ENCODE peak calls at places on chromosomes 11 and 22, in five cellular contexts. U is SK-N-SH, S is neural progenitor cell, X is endodermal cell, D is GM06990. Q is an unnamed sample.
A peak's percentile ranks its signal among the peaks of the same experiment; 100 is the strongest.

GRCh38 chr11:40537734-40538133 is 921.7 kb downstream of the LRRC4C start:
- DNase-seq in U (no peak), S (no peak), X (no peak), D (no peak), Q (no peak)

GRCh38 chr11:61691378-61692156 is 11.4 kb downstream of the DAGLA start:
- DNase-seq in U (no peak), S (peak; percentile 52), X (peak; percentile 67), D (no peak), Q (no peak)

GRCh38 chr22:20967697-20968201 is 694 bp downstream of the AIFM3 start:
- DNase-seq in U (peak; percentile 47), S (peak; percentile 74), X (peak; percentile 75), D (no peak), Q (peak; percentile 63)

GRCh38 chr11:94583885-94584500 is 16.8 kb downstream of the PIWIL4 start:
- DNase-seq in U (no peak), S (no peak), X (no peak), D (peak; percentile 33), Q (no peak)

GRCh38 chr11:77819921-77820564 is 479 bp downstream of the RSF1 start:
- DNase-seq in U (peak; percentile 68), S (peak; percentile 80), X (peak; percentile 92), D (no peak), Q (peak; percentile 64)

GRCh38 chr11:19766206-19766605 is 53.6 kb downstream of the NAV2 start:
- DNase-seq in U (no peak), S (peak; percentile 52), X (no peak), D (no peak), Q (no peak)

GRCh38 chr11:111627591-111627990 is 25.3 kb downstream of the SIK2 start:
- DNase-seq in U (no peak), S (no peak), X (no peak), D (no peak), Q (no peak)

GRCh38 chr11:8728566-8728965 is 46.0 kb downstream of the RPL27A start:
- DNase-seq in U (no peak), S (no peak), X (no peak), D (no peak), Q (no peak)

GRCh38 chr11:24253237-24253760 is 243.6 kb upstream of the LUZP2 start:
- DNase-seq in U (no peak), S (no peak), X (no peak), D (no peak), Q (no peak)

DNA sequence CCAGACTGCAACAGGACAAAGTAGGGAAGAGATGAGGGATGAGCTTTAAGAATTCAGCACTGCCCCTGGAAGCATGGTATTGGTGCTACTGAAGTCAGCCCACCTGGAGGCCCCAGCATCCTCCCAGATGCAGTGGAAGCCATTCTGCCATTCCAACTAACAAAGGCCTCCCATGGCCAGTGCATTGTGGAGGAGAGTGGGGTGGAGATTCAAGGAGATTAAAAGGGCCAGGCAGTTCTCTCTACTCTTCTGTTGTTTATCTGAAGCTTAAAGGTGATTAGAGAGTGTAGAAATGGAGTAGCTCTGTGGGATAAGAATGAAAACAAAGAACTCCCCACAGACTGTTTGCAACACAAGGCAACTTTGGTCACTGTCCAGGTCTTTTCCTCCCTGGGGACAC is 24.1 kb upstream of the TSKU start:
- DNase-seq in U (no peak), S (peak; percentile 86), X (peak; percentile 87), D (no peak), Q (peak; percentile 33)
- H3K4me3 ChIP-seq in U (no peak overlapping the region), S (peak overlapping the region; percentile 20), X (no peak overlapping the region), D (no peak overlapping the region), Q (no peak overlapping the region)

GRCh38 chr11:64778473-64779298 is at the start of gene SF1:
- DNase-seq in U (peak; percentile 95), S (peak; percentile 100), X (peak; percentile 100), D (peak; percentile 100), Q (peak; percentile 99)
- TF ChIP-seq CTCF in U (no peak), S (peak; percentile 17), X (peak; percentile 20), D (no peak), Q (no peak)

GRCh38 chr11:269146-269890 is 8.9 kb upstream of the NLRP6 start:
- DNase-seq in U (no peak), S (no peak), X (no peak), D (peak; percentile 84), Q (no peak)
- H3K4me3 ChIP-seq in U (no peak overlapping the region), S (no peak overlapping the region), X (no peak overlapping the region), D (peak overlapping the region; percentile 67), Q (no peak overlapping the region)

DNA sequence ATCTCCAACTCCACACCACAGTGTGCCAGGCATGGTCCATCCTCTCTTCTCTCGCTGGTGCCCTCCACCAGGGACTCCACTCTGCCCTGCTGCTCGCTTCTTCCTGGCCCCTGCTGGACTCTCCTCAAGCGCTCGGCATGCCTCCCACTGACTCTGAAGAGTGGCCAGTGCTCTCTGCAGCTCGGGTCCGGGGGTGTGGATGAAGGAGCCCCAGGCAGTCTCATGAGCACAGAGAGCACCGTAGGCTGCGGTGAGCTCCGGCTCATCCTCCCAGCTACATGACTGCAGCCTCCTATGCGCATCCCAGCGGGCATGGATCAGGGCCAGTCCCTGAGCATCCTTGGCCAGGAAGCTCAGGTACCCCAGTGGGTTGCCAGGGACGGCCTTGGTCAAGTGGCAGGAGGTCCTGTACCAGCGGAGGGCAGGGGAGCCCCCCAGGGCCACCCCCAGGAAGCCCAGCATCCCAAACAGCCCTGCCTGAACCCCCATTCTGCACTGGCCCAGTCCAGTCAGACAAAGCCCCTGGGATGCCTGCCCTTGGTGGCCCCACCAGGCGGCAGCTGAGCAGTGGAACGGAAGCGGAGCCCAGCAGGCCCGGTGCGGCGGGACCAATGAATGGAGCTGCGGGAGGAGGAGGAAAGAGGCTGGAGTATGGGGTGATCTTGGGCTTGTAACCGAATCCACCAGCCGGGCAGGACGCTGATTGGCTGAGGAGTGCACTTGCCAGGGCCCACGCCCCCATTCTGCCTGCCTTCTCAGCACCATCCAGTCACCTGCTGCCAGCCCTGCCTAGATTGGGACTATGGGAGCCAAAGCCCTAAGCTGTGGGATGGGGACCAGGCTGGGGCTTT is at the start of gene PLA2G3:
- DNase-seq in U (peak; percentile 23), S (peak; percentile 94), X (peak; percentile 99), D (no peak), Q (no peak)
- TF ChIP-seq CTCF in U (no peak), S (peak; percentile 43), X (peak; percentile 70), D (no peak), Q (no peak)

GRCh38 chr11:114921697-114922096 is 243.4 kb downstream of the NXPE2 start:
- DNase-seq in U (no peak), S (no peak), X (no peak), D (no peak), Q (no peak)
- H3K4me3 ChIP-seq in U (no peak overlapping the region), S (no peak overlapping the region), X (no peak overlapping the region), D (no peak overlapping the region), Q (no peak overlapping the region)

DNA sequence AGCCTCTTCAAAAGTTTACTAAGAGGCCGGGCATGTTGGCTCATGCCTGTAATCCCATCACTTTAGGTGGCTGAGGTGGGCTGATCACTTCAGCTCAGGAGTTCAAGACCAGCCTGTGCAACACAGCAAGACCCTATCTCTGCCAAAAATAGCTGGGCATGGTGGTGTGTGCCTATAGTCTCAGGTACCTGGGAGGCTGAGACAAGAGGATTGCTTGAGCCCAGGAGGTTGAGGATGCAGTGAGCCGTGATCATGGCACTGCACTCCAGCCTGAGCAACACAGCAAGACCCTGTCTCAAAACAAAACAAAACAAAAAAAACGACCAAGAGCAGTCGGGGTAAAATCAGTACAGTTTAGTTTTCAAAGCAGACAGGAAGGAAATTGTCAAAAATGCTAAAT is 4.7 kb upstream of the ADSL start:
- DNase-seq in U (no peak), S (no peak), X (no peak), D (no peak), Q (no peak)
- TF ChIP-seq CTCF in U (no peak), S (no peak), X (no peak), D (no peak), Q (no peak)